ENCODE peak calls at places on chromosomes 1 and 21, in seven cellular contexts. One of them, this sample, is unnamed.

GRCh38 chr1:910881-911721 is 12.6 kb upstream of the SAMD11 start:
- DNase-seq in psoas muscle: peak
- DNase-seq in heart right ventricle: no peak
- DNase-seq in lower leg skin: peak
- DNase-seq in stomach: peak
- DNase-seq in hepatocyte: peak
- DNase-seq in PC-3: peak
- DNase-seq in this sample: no peak

GRCh38 chr1:162128693-162129356 is 59.3 kb downstream of the NOS1AP start:
- DNase-seq in psoas muscle: no peak
- DNase-seq in heart right ventricle: no peak
- DNase-seq in lower leg skin: no peak
- DNase-seq in stomach: no peak
- DNase-seq in hepatocyte: no peak
- DNase-seq in PC-3: no peak
- DNase-seq in this sample: no peak

GRCh38 chr1:245153645-245154428 is 948 bp upstream of the KIF26B start:
- DNase-seq in psoas muscle: no peak
- DNase-seq in heart right ventricle: no peak
- DNase-seq in lower leg skin: peak
- DNase-seq in stomach: no peak
- DNase-seq in hepatocyte: peak
- DNase-seq in PC-3: peak
- DNase-seq in this sample: peak

GRCh38 chr21:45074818-45075605 is 632 bp downstream of the ADARB1 start:
- DNase-seq in psoas muscle: no peak
- DNase-seq in heart right ventricle: no peak
- DNase-seq in lower leg skin: peak
- DNase-seq in stomach: peak
- DNase-seq in hepatocyte: peak
- DNase-seq in PC-3: peak
- DNase-seq in this sample: no peak

GRCh38 chr1:209860293-209860881 is 32.6 kb downstream of the UTP25 start:
- DNase-seq in psoas muscle: peak
- DNase-seq in heart right ventricle: peak
- DNase-seq in lower leg skin: peak
- DNase-seq in stomach: peak
- DNase-seq in hepatocyte: peak
- DNase-seq in PC-3: peak
- DNase-seq in this sample: no peak

GRCh38 chr1:220983877-220984635 is 104.8 kb downstream of the HLX start:
- DNase-seq in psoas muscle: no peak
- DNase-seq in heart right ventricle: no peak
- DNase-seq in lower leg skin: no peak
- DNase-seq in stomach: no peak
- DNase-seq in hepatocyte: no peak
- DNase-seq in PC-3: no peak
- DNase-seq in this sample: no peak

GRCh38 chr1:11874624-11875023 is 15.9 kb upstream of the NPPB start:
- DNase-seq in psoas muscle: no peak
- DNase-seq in heart right ventricle: peak
- DNase-seq in lower leg skin: no peak
- DNase-seq in stomach: no peak
- DNase-seq in hepatocyte: no peak
- DNase-seq in PC-3: no peak
- DNase-seq in this sample: no peak

GRCh38 chr1:93629101-93630059 is 52.3 kb downstream of the BCAR3 start:
- DNase-seq in psoas muscle: no peak
- DNase-seq in heart right ventricle: peak
- DNase-seq in lower leg skin: peak
- DNase-seq in stomach: no peak
- DNase-seq in hepatocyte: peak
- DNase-seq in PC-3: peak
- DNase-seq in this sample: no peak

GRCh38 chr1:6165027-6165426 is 15.1 kb downstream of the CHD5 start:
- DNase-seq in psoas muscle: no peak
- DNase-seq in heart right ventricle: no peak
- DNase-seq in lower leg skin: no peak
- DNase-seq in stomach: no peak
- DNase-seq in hepatocyte: no peak
- DNase-seq in PC-3: no peak
- DNase-seq in this sample: no peak

GRCh38 chr1:114956570-114956969 is 73.1 kb upstream of the TSHB start:
- DNase-seq in psoas muscle: no peak
- DNase-seq in heart right ventricle: no peak
- DNase-seq in lower leg skin: no peak
- DNase-seq in stomach: no peak
- DNase-seq in hepatocyte: peak
- DNase-seq in PC-3: peak
- DNase-seq in this sample: no peak
- TF ChIP-seq CTCF in psoas muscle: peak
- TF ChIP-seq CTCF in heart right ventricle: peak
- TF ChIP-seq CTCF in lower leg skin: no peak
- TF ChIP-seq CTCF in stomach: no peak
- TF ChIP-seq CTCF in hepatocyte: peak
- TF ChIP-seq CTCF in PC-3: peak
- TF ChIP-seq CTCF in this sample: peak

GRCh38 chr1:79198841-79199240 is 192.3 kb upstream of the ADGRL4 start:
- DNase-seq in psoas muscle: no peak
- DNase-seq in heart right ventricle: no peak
- DNase-seq in lower leg skin: no peak
- DNase-seq in stomach: no peak
- DNase-seq in hepatocyte: no peak
- DNase-seq in PC-3: peak
- DNase-seq in this sample: no peak

GRCh38 chr1:79193211-79194079 is 186.9 kb upstream of the ADGRL4 start:
- DNase-seq in psoas muscle: no peak
- DNase-seq in heart right ventricle: peak
- DNase-seq in lower leg skin: no peak
- DNase-seq in stomach: no peak
- DNase-seq in hepatocyte: no peak
- DNase-seq in PC-3: peak
- DNase-seq in this sample: no peak

GRCh38 chr1:79197421-79197820 is 190.9 kb upstream of the ADGRL4 start:
- DNase-seq in psoas muscle: no peak
- DNase-seq in heart right ventricle: peak
- DNase-seq in lower leg skin: no peak
- DNase-seq in stomach: no peak
- DNase-seq in hepatocyte: no peak
- DNase-seq in PC-3: peak
- DNase-seq in this sample: no peak
- TF ChIP-seq CTCF in psoas muscle: peak
- TF ChIP-seq CTCF in heart right ventricle: peak
- TF ChIP-seq CTCF in lower leg skin: no peak
- TF ChIP-seq CTCF in stomach: no peak
- TF ChIP-seq CTCF in hepatocyte: peak
- TF ChIP-seq CTCF in PC-3: peak
- TF ChIP-seq CTCF in this sample: peak

GRCh38 chr1:207186503-207186902 is 82.5 kb downstream of the C4BPA start:
- DNase-seq in psoas muscle: no peak
- DNase-seq in heart right ventricle: no peak
- DNase-seq in lower leg skin: no peak
- DNase-seq in stomach: no peak
- DNase-seq in hepatocyte: no peak
- DNase-seq in PC-3: peak
- DNase-seq in this sample: no peak

DNA sequence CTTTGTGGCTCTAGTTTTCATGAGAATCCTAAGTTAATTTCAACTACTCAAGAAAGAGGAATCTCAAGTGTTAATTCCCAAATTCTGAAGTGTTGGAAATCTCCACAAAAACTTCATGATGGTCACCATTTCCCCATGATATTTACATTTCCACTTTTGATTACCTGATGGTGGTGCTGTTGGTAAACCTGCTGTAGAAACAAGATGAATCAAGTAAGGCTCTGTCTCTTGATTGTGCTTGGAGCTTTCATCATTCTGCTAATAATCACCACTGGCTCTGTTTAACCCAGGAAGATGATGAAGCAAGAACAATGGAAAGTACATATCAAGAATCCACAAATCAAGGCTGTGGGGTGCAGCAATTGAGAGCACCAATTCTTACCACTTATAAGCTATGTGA is 77.8 kb downstream of the C4BPA start:
- DNase-seq in psoas muscle: no peak
- DNase-seq in heart right ventricle: no peak
- DNase-seq in lower leg skin: no peak
- DNase-seq in stomach: no peak
- DNase-seq in hepatocyte: no peak
- DNase-seq in PC-3: peak
- DNase-seq in this sample: no peak
- TF ChIP-seq CTCF in psoas muscle: peak
- TF ChIP-seq CTCF in heart right ventricle: peak
- TF ChIP-seq CTCF in lower leg skin: no peak
- TF ChIP-seq CTCF in stomach: no peak
- TF ChIP-seq CTCF in hepatocyte: peak
- TF ChIP-seq CTCF in PC-3: peak
- TF ChIP-seq CTCF in this sample: no peak

DNA sequence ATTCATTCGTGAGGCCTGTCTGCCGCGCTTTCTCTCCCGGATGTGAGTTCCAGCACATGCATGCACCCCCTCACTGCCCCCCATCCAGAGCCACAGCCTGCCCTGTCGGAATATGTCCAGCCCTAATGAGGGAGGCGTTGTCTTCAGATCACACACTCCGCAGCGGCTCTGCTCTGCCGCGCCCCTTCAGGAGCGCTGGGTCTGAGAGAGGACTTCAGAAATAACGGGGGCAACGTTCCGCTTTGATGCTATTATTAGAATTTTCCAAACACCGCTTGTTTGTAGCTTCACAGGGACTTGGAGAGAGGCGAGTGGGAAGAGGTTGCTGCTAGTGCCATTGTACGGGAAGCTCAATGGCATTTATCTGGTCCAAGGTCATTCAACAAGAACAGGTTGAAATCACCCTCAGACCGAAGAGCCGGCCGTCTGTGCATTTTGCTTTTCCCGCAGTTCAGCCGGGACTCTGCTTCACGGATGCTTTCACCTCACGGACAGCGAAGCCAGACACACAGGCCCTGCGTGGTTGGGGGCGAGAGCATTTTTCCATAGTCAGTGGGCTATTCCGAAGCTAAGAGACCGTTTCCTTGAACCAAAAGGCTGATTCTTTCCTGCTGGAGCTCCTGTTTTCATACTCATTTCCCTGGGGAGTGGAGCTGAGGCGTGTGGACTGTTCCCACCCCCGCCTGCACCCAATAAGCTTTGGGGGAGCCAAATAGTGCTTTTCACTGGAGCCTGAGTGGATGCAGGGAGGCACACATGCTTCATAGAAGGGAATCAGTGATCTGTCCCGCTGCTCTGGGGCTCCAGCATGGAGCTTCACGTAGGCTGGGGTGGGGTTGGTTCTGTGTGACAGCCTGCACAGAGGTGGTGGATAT is 69.7 kb downstream of the GALNT2 start:
- DNase-seq in psoas muscle: no peak
- DNase-seq in heart right ventricle: no peak
- DNase-seq in lower leg skin: no peak
- DNase-seq in stomach: no peak
- DNase-seq in hepatocyte: no peak
- DNase-seq in PC-3: no peak
- DNase-seq in this sample: no peak
- TF ChIP-seq CTCF in psoas muscle: no peak
- TF ChIP-seq CTCF in heart right ventricle: no peak
- TF ChIP-seq CTCF in lower leg skin: no peak
- TF ChIP-seq CTCF in stomach: no peak
- TF ChIP-seq CTCF in hepatocyte: no peak
- TF ChIP-seq CTCF in PC-3: no peak
- TF ChIP-seq CTCF in this sample: no peak

GRCh38 chr21:24896735-24897124 is 710.6 kb downstream of the MRPL39 start:
- DNase-seq in psoas muscle: no peak
- DNase-seq in heart right ventricle: no peak
- DNase-seq in lower leg skin: no peak
- DNase-seq in stomach: no peak
- DNase-seq in hepatocyte: no peak
- DNase-seq in PC-3: no peak
- DNase-seq in this sample: no peak
- TF ChIP-seq CTCF in psoas muscle: no peak
- TF ChIP-seq CTCF in heart right ventricle: no peak
- TF ChIP-seq CTCF in lower leg skin: no peak
- TF ChIP-seq CTCF in stomach: no peak
- TF ChIP-seq CTCF in hepatocyte: no peak
- TF ChIP-seq CTCF in PC-3: no peak
- TF ChIP-seq CTCF in this sample: no peak

DNA sequence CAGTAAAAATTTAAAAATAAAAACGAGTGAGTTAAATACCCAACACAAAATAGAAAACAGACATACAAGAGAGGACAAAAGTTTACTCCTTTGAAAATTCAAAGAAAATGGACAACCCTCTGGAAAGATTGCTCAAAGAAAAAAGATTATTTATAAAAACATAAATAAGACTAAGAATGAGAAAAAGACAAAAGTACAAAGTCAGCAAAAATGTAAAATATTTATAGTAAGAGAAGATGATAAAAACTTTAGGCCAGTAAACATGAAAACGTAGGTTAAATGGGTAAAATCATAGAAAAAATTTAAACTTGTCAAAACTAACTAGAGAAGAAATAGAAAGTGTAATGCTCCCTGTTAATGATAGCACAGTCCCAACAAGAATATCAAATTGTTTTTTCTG is 31.9 kb upstream of the SLC45A1 start:
- DNase-seq in psoas muscle: no peak
- DNase-seq in heart right ventricle: no peak
- DNase-seq in lower leg skin: no peak
- DNase-seq in stomach: no peak
- DNase-seq in hepatocyte: no peak
- DNase-seq in PC-3: no peak
- DNase-seq in this sample: no peak
- TF ChIP-seq CTCF in psoas muscle: no peak
- TF ChIP-seq CTCF in heart right ventricle: no peak
- TF ChIP-seq CTCF in lower leg skin: no peak
- TF ChIP-seq CTCF in stomach: no peak
- TF ChIP-seq CTCF in hepatocyte: no peak
- TF ChIP-seq CTCF in PC-3: no peak
- TF ChIP-seq CTCF in this sample: no peak

GRCh38 chr1:100604372-100604771 is 66.4 kb downstream of the GPR88 start:
- DNase-seq in psoas muscle: no peak
- DNase-seq in heart right ventricle: no peak
- DNase-seq in lower leg skin: no peak
- DNase-seq in stomach: no peak
- DNase-seq in hepatocyte: no peak
- DNase-seq in PC-3: no peak
- DNase-seq in this sample: no peak

GRCh38 chr1:100607628-100608240 is 69.8 kb downstream of the GPR88 start:
- DNase-seq in psoas muscle: no peak
- DNase-seq in heart right ventricle: no peak
- DNase-seq in lower leg skin: no peak
- DNase-seq in stomach: no peak
- DNase-seq in hepatocyte: no peak
- DNase-seq in PC-3: no peak
- DNase-seq in this sample: no peak

GRCh38 chr1:100611086-100611485 is 73.1 kb downstream of the GPR88 start:
- DNase-seq in psoas muscle: no peak
- DNase-seq in heart right ventricle: no peak
- DNase-seq in lower leg skin: no peak
- DNase-seq in stomach: no peak
- DNase-seq in hepatocyte: no peak
- DNase-seq in PC-3: no peak
- DNase-seq in this sample: no peak

GRCh38 chr1:100609849-100610248 is 71.9 kb downstream of the GPR88 start:
- DNase-seq in psoas muscle: no peak
- DNase-seq in heart right ventricle: no peak
- DNase-seq in lower leg skin: no peak
- DNase-seq in stomach: no peak
- DNase-seq in hepatocyte: no peak
- DNase-seq in PC-3: no peak
- DNase-seq in this sample: no peak

GRCh38 chr1:100606438-100606837 is 68.5 kb downstream of the GPR88 start:
- DNase-seq in psoas muscle: peak
- DNase-seq in heart right ventricle: peak
- DNase-seq in lower leg skin: no peak
- DNase-seq in stomach: peak
- DNase-seq in hepatocyte: peak
- DNase-seq in PC-3: peak
- DNase-seq in this sample: no peak
- TF ChIP-seq CTCF in psoas muscle: peak
- TF ChIP-seq CTCF in heart right ventricle: peak
- TF ChIP-seq CTCF in lower leg skin: no peak
- TF ChIP-seq CTCF in stomach: peak
- TF ChIP-seq CTCF in hepatocyte: peak
- TF ChIP-seq CTCF in PC-3: peak
- TF ChIP-seq CTCF in this sample: peak

This sample was measured in chondrocyte.